ENCODE peak calls at places on chromosomes 1 and 21, in nine cellular contexts. K is AG04450, U is astrocyte of the spinal cord, O is heart right ventricle, V is uterus, S is lower leg skin, N is dorsolateral prefrontal cortex, C is adrenal gland, G is cardiac fibroblast. T is an unnamed sample.

GRCh38 chr1:44418022-44418673 is 13.1 kb downstream of the RNF220 start:
- DNase-seq in N (no peak), U (no peak), O (no peak), K (no peak), C (no peak), G (no peak), S (no peak), V (no peak), T (no peak)

GRCh38 chr1:228212966-228213844 is 5.4 kb downstream of the OBSCN start:
- DNase-seq in O (peak; percentile 81), G (peak; percentile 69), V (peak; percentile 78), S (peak; percentile 73), C (peak; percentile 85), N (peak; percentile 82), U (peak; percentile 65), K (peak; percentile 39), T (peak; percentile 94)

GRCh38 chr1:95506736-95507404 is 272.9 kb downstream of the RWDD3 start:
- DNase-seq in G (no peak), U (no peak), S (no peak), V (no peak), N (no peak), K (no peak), C (no peak), O (no peak), T (no peak)

GRCh38 chr1:36927826-36928225 is 106.5 kb downstream of the GRIK3 start:
- DNase-seq in C (no peak), S (no peak), O (no peak), K (no peak), U (no peak), G (no peak), N (no peak), V (no peak), T (no peak)

GRCh38 chr21:28334407-28334806 is 658.3 kb downstream of the LTN1 start:
- DNase-seq in S (no peak), K (no peak), U (no peak), N (no peak), C (no peak), V (no peak), G (no peak), O (no peak), T (no peak)

GRCh38 chr1:169312084-169312954 is 55.3 kb downstream of the NME7 start:
- DNase-seq in V (no peak), G (peak; percentile 97), N (no peak), S (no peak), K (peak; percentile 77), U (peak; percentile 96), C (no peak), O (no peak), T (peak; percentile 92)

GRCh38 chr1:235090406-235091069 is 38.1 kb downstream of the TOMM20 start:
- DNase-seq in K (no peak), S (no peak), V (no peak), U (peak; percentile 54), O (no peak), N (no peak), C (no peak), G (no peak), T (no peak)

GRCh38 chr1:153977250-153978240 is at the start of gene JTB:
- DNase-seq in C (peak; percentile 94), N (peak; percentile 95), S (peak; percentile 88), K (no peak), V (peak; percentile 82), O (peak; percentile 91), U (peak; percentile 79), G (peak; percentile 82), T (peak; percentile 94)

GRCh38 chr1:22709227-22709626 is 1.4 kb upstream of the EPHB2 start:
- DNase-seq in C (no peak), V (no peak), O (no peak), K (no peak), N (no peak), U (no peak), G (peak; percentile 10), S (no peak), T (peak; percentile 25)
- TF ChIP-seq CTCF in C (no peak), V (no peak), O (no peak), K (peak; percentile 45), N (no peak), U (peak; percentile 40), G (peak; percentile 21), S (no peak), T (no peak)

DNA sequence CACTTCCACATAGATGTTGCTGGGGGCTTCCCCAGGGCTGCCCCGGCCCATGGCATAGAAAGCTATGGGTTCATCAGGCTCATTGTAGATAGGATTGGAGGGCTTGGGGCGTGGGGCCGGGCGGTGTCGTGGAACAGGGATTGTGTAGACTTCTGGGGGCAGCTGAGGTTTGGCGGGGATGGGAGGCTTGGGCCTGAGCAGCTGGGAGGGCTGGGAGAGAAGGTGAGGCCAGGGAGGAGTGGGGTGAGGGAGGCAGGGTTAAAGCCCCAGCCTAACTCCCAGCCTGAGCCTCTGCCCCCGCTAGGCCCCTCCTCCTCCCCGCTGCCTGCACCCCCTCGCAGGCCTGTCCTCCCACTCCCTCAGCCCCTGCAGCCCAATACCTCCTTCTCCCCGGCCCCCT is 7.4 kb downstream of the SH2D2A start:
- DNase-seq in V (no peak), S (no peak), C (no peak), K (no peak), O (no peak), U (no peak), N (no peak), G (no peak), T (no peak)
- H3K4me3 ChIP-seq in V (no peak overlapping the region), S (no peak overlapping the region), C (no peak overlapping the region), K (no peak overlapping the region), O (no peak overlapping the region), U (no peak overlapping the region), N (no peak overlapping the region), G (no peak overlapping the region), T (no peak overlapping the region)

GRCh38 chr1:48552420-48552819 is 80.4 kb upstream of the SPATA6 start:
- DNase-seq in N (peak; percentile 51), S (no peak), U (no peak), V (no peak), G (no peak), C (no peak), O (no peak), K (no peak), T (no peak)
- TF ChIP-seq CTCF in N (peak; percentile 26), S (no peak), U (peak; percentile 34), V (no peak), G (no peak), C (peak; percentile 34), O (peak; percentile 40), K (no peak), T (no peak)

DNA sequence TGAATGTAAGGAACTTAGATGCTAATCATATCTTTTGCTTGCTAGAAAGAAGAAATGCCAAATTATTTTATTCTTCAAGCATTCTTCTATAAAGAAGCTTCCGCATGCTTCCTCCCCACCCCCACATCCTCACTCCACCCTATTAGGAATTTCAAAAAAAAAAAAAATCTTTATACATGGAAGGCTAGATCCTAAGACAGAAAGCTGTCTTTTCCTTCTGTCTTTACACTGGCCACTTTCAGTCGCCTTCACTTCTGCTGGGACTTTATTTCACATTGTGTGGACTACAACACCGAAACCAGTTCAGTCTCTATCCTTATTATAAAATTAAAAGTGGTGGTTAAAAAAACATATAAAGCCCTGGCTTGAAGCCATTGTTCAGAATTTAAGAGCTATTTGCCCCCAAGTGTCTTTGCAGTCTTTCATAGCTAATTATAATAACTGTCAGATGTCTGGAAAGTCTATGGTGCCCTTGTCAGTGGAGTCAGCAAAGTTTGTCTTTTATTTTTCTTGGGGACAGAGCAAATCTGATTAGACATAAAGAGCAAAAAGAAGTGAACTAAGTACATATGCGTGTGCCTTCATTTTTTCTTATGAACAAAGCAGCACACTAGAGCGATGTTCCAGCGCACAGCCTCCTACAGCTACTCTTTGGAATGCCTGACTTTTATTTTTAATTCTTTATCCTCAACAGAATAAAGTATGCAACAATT is 297.7 kb downstream of the PTPRC start:
- DNase-seq in V (no peak), O (no peak), G (peak; percentile 66), U (peak; percentile 65), N (no peak), S (no peak), C (peak; percentile 29), K (no peak), T (peak; percentile 66)
- H3K4me3 ChIP-seq in V (peak overlapping the region; percentile 42), O (peak overlapping the region; percentile 57), G (peak overlapping the region; percentile 65), U (peak overlapping the region; percentile 70), N (peak overlapping the region; percentile 73), S (peak overlapping the region; percentile 29), C (peak overlapping the region; percentile 13), K (peak overlapping the region; percentile 69), T (peak overlapping the region; percentile 88)

DNA sequence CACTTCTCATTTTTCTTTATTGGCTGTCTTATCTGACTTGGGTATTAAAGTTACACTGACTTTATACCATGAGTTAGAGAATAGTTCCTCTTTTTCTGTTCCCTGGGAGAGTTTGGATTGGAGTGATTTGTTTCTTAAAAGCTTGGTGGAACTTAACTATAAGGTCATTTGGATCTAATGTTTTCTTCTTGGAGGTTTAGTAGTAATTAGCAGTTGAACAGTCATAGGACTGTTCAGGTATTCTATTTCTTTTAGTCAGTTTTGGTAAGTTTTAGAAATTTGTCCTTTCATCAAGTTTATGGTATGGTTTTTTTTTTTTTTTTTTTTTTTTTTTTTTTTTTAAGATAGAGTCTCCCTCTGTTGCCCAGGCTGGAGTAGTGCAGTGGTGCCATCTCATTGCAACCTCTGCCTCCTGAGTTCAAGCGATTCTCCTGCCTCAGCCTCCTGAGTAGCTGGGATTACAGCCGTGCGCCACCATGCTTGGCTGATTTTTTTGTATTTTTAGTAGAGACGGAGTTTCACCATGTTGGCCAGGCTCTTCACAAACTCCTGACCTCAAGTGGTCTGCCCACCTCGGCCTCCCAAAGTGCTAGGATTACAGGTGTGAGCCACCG is 6.3 kb downstream of the TTC3 start:
- DNase-seq in V (no peak), G (no peak), C (no peak), O (no peak), N (no peak), K (no peak), U (no peak), S (no peak), T (no peak)
- TF ChIP-seq CTCF in V (no peak), G (peak; percentile 34), C (no peak), O (no peak), N (no peak), K (no peak), U (peak; percentile 15), S (no peak), T (peak; percentile 10)

GRCh38 chr1:115783311-115783710 is 14.8 kb upstream of the CASQ2 start:
- DNase-seq in U (no peak), O (no peak), G (no peak), C (no peak), N (no peak), V (no peak), S (no peak), K (no peak), T (no peak)

GRCh38 chr1:115781343-115781742 is 12.8 kb upstream of the CASQ2 start:
- DNase-seq in G (peak; percentile 49), C (no peak), S (no peak), U (peak; percentile 5), V (no peak), O (no peak), N (no peak), K (no peak), T (peak; percentile 78)

GRCh38 chr1:115781830-115782229 is 13.3 kb upstream of the CASQ2 start:
- DNase-seq in V (no peak), S (no peak), G (no peak), K (no peak), U (no peak), C (no peak), O (no peak), N (no peak), T (no peak)

GRCh38 chr1:115782571-115783281 is 14.2 kb upstream of the CASQ2 start:
- DNase-seq in N (no peak), U (peak; percentile 59), C (no peak), O (no peak), G (peak; percentile 66), K (peak; percentile 2), S (no peak), V (no peak), T (peak; percentile 73)
- H3K4me3 ChIP-seq in N (no peak overlapping the region), U (no peak overlapping the region), C (no peak overlapping the region), O (no peak overlapping the region), G (no peak overlapping the region), K (no peak overlapping the region), S (no peak overlapping the region), V (no peak overlapping the region), T (no peak overlapping the region)

T was measured in foreskin fibroblast.